ENCODE peak calls at places on chromosome 9, in six cellular contexts. U is body of pancreas, T is thoracic aorta, V is lower lobe of right lung, M is heart right ventricle, K is psoas muscle. W is an unnamed sample. For H3K27me3 and H3K4me1, the result is how much of the 10 kb centered on the place peaks cover.

GRCh38 chr9:976258-976804 is at the start of gene DMRT3:
- DNase-seq in U (no peak), T (no peak), V (no peak), M (no peak), K (no peak), W (no peak)

GRCh38 chr9:8349369-8349768 is 549.8 kb upstream of the DMAC1 start:
- DNase-seq in U (no peak), T (no peak), V (no peak), M (no peak), K (no peak), W (no peak)

GRCh38 chr9:112890106-112891081 is at the start of gene SLC46A2:
- DNase-seq in U (peak), T (no peak), V (peak), M (no peak), K (peak), W (peak)

GRCh38 chr9:28024616-28025147 is 451.4 kb upstream of the C9orf72 start:
- DNase-seq in U (no peak), T (no peak), V (no peak), M (no peak), K (no peak), W (no peak)

GRCh38 chr9:88420227-88420626 is 32.0 kb downstream of the SPIN1 start:
- DNase-seq in U (no peak), T (no peak), V (no peak), M (no peak), K (no peak), W (no peak)

GRCh38 chr9:71921190-71921814 is 9.9 kb downstream of the C9orf85 start:
- DNase-seq in U (no peak), T (no peak), V (no peak), M (no peak), K (no peak), W (no peak)

GRCh38 chr9:101453776-101454570 is 18.4 kb upstream of the ALDOB start:
- DNase-seq in U (no peak), T (no peak), V (no peak), M (no peak), K (no peak), W (no peak)

GRCh38 chr9:33029106-33029788 is 4.2 kb downstream of the DNAJA1 start:
- DNase-seq in U (no peak), T (no peak), V (no peak), M (no peak), K (no peak), W (no peak)

GRCh38 chr9:36082928-36083327 is 46.2 kb downstream of the RECK start:
- DNase-seq in U (no peak), T (no peak), V (no peak), M (no peak), K (no peak), W (no peak)

GRCh38 chr9:35673132-35673997 is at the start of gene CA9:
- DNase-seq in U (peak), T (no peak), V (no peak), M (peak), K (peak), W (peak)

GRCh38 chr9:110753734-110754231 is 85.2 kb downstream of the MUSK start:
- DNase-seq in U (no peak), T (no peak), V (no peak), M (no peak), K (no peak), W (no peak)

GRCh38 chr9:79447760-79448159 is 124.0 kb upstream of the TLE4 start:
- DNase-seq in U (no peak), T (no peak), V (no peak), M (no peak), K (no peak), W (no peak)

GRCh38 chr9:37549527-37549926 is 26.7 kb downstream of the FBXO10 start:
- DNase-seq in U (no peak), T (no peak), V (no peak), M (no peak), K (no peak), W (no peak)

GRCh38 chr9:138024831-138025291 is 147.3 kb downstream of the CACNA1B start:
- DNase-seq in U (no peak), T (no peak), V (peak), M (no peak), K (peak), W (peak)

GRCh38 chr9:119004618-119004990 is 364.6 kb downstream of the BRINP1 start:
- DNase-seq in U (peak), T (peak), V (no peak), M (peak), K (peak), W (peak)

GRCh38 chr9:135680091-135680490 is 17.0 kb downstream of the LCN9 start:
- DNase-seq in U (no peak), T (no peak), V (no peak), M (no peak), K (no peak), W (no peak)

GRCh38 chr9:99059074-99059894 is 45.6 kb upstream of the TGFBR1 start:
- DNase-seq in U (no peak), T (no peak), V (peak), M (peak), K (no peak), W (no peak)

GRCh38 chr9:38713426-38713825 is 6.5 kb downstream of the FAM240B start:
- DNase-seq in U (no peak), T (no peak), V (no peak), M (no peak), K (no peak), W (no peak)

GRCh38 chr9:17942498-17942897 is 363.6 kb downstream of the SH3GL2 start:
- DNase-seq in U (peak), T (no peak), V (no peak), M (no peak), K (no peak), W (no peak)

GRCh38 chr9:13053504-13053903 is 226.0 kb downstream of the MPDZ start:
- DNase-seq in U (no peak), T (no peak), V (no peak), M (no peak), K (no peak), W (no peak)

DNA sequence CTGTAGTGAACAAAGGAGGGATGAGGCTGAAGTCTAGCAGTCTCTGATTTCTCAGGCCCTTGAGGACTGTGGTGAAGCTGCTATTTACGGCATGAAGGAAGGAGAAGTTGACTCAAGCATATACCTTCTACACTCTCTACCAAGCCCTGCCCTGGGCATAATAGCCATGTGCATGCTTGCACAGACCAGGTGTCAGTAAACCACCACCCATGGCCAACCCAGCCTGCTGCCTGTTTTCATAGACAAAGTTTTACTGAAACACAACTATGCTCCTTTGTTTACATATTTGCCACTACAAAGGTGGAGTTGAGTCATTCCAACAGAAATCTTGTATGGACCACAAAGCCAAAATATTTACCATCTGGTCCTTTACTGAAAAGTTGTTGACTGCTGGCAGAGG is 126.9 kb downstream of the PAPPA start:
- DNase-seq in U (no peak), T (no peak), V (no peak), M (no peak), K (no peak), W (no peak)
- H3K27me3 ChIP-seq in U (under half), T (under half), V (under half), M (under half), K (under half), W (under half)

GRCh38 chr9:136827794-136828473 is 14.3 kb upstream of the AJM1 start:
- DNase-seq in U (peak), T (no peak), V (no peak), M (no peak), K (no peak), W (no peak)
- H3K4me1 ChIP-seq in U (under half), T (under half), V (under half), M (under half), K (under half), W (under half)

GRCh38 chr9:19408316-19408692 is 505 bp upstream of the ACER2 start:
- DNase-seq in U (no peak), T (peak), V (no peak), M (peak), K (peak), W (no peak)

GRCh38 chr9:19410195-19410503 is 1.3 kb downstream of the ACER2 start:
- DNase-seq in U (no peak), T (no peak), V (no peak), M (no peak), K (no peak), W (no peak)

GRCh38 chr9:19409406-19410194 is 791 bp downstream of the ACER2 start:
- DNase-seq in U (peak), T (peak), V (no peak), M (peak), K (peak), W (no peak)

GRCh38 chr9:19410594-19410993 is 1.8 kb downstream of the ACER2 start:
- DNase-seq in U (no peak), T (no peak), V (no peak), M (no peak), K (no peak), W (no peak)

DNA sequence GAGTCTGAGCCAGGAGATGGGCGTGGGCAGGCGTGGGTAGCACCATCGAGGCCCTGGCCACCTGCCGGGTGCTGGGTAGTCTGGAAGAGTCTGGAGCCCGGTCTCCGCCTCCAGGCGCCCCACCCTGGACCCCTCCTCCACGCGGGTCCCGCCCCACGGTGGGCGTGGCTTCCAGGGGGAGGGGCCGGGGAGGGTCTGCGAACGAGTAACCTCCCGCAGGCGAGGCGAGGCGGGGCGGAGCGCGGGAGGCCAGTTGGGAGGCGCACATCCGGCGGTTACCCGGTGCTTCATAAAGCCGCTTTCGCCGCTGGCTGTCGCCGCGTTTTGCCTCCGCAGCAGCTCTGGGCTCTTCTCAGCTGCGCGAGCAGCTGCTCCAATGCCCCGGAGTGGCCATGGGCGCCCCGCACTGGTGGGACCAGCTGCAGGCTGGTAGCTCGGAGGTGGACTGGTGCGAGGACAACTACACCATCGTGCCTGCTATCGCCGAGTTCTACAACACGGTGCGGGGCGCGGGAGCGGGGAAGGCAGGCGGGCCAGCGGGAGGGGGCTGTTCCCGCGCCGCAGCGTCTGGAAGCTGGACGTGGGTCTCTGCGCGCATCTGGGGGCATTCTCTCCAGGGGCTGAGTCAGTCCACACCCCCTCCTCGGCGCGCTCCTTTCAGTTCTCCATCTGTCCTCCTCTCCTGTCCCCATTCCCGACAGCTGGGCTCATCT is at the start of gene ACER2:
- DNase-seq in U (peak), T (peak), V (peak), M (peak), K (peak), W (peak)
- H3K27ac ChIP-seq in U (peak), T (peak), V (peak), M (peak), K (peak), W (peak)

GRCh38 chr9:105963700-105964099 is 269.4 kb downstream of the TMEM38B start:
- DNase-seq in U (no peak), T (no peak), V (no peak), M (no peak), K (no peak), W (no peak)

GRCh38 chr9:105967798-105968197 is 273.5 kb downstream of the TMEM38B start:
- DNase-seq in U (no peak), T (no peak), V (no peak), M (no peak), K (no peak), W (no peak)

GRCh38 chr9:105968811-105969466 is 274.6 kb downstream of the TMEM38B start:
- DNase-seq in U (no peak), T (no peak), V (no peak), M (no peak), K (no peak), W (no peak)

GRCh38 chr9:105959491-105959890 is 265.1 kb downstream of the TMEM38B start:
- DNase-seq in U (no peak), T (no peak), V (no peak), M (no peak), K (no peak), W (no peak)

GRCh38 chr9:105964171-105964570 is 269.8 kb downstream of the TMEM38B start:
- DNase-seq in U (no peak), T (no peak), V (no peak), M (no peak), K (no peak), W (no peak)
- H3K27me3 ChIP-seq in U (under half), T (under half), V (under half), M (under half), K (under half), W (under half)

GRCh38 chr9:93024986-93025630 is 33.4 kb upstream of the SUSD3 start:
- DNase-seq in U (no peak), T (no peak), V (no peak), M (no peak), K (no peak), W (no peak)
- H3K4me1 ChIP-seq in U (under half), T (under half), V (under half), M (under half), K (under half), W (under half)

DNA sequence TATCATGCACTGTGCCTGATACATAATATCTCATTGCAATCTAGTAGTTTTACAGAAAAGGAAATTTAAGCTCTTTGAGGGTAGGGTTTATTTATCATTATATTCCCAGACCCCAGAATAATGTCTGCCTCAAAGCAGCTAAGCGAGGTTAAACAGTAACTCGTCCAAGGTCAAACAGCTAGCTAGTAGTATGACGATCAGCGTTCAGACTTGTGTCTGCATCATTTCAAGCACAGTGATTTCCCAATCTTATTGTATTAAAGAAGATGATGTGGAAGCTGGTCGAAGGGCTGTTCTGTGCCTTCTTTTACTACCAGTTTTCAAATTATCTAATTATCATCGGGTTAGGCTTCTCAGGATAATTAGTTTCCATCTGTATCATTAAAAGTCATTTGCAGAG is 55.1 kb upstream of the NFIB start:
- DNase-seq in U (no peak), T (no peak), V (no peak), M (no peak), K (no peak), W (no peak)
- H3K27ac ChIP-seq in U (no peak), T (no peak), V (no peak), M (no peak), K (no peak), W (no peak)

DNA sequence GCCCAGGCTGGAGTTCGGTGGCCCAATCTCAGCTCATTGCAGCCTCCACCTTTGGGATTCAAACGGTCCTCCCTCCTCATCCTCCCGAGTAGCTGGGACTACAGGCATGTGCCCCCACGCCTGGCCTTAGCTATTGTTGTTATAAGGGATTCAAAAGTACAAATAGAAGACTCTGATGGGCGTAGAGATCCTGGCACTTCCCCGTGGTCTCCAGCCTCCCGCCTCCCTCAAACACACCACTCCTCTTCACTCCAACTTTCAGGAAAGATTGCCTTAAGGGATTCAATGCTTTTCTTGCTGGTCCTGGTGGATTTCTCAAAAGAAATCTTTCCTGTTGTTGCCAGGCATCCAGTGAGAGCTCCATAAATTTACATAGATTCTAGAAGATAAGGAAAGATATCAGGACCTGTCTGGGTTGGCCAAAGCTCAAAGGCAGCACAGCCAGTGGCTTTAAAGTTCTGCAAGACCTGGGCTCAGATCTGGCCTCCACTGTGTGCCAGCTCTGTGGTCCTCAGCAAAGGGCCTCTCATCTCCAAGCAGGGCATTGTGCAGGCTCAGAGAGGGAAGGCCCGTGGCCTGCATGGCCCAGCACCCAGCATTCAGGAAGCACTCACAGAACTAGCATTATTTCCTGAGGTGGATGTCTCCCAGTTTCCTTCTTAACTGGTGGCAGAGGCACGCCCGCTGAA is 1.1 kb downstream of the AIF1L start:
- DNase-seq in U (no peak), T (no peak), V (no peak), M (no peak), K (no peak), W (no peak)
- H3K27me3 ChIP-seq in U (under half), T (under half), V (under half), M (under half), K (under half), W (half or more)

GRCh38 chr9:125655074-125655633 is 51.9 kb downstream of the MAPKAP1 start:
- DNase-seq in U (no peak), T (no peak), V (no peak), M (no peak), K (no peak), W (no peak)
- H3K4me1 ChIP-seq in U (under half), T (under half), V (under half), M (under half), K (under half), W (under half)

GRCh38 chr9:123656565-123656964 is 273.4 kb downstream of the DENND1A start:
- DNase-seq in U (no peak), T (no peak), V (no peak), M (no peak), K (no peak), W (no peak)

GRCh38 chr9:123654647-123655637 is 275.0 kb downstream of the DENND1A start:
- DNase-seq in U (no peak), T (no peak), V (no peak), M (no peak), K (no peak), W (no peak)

GRCh38 chr9:123654218-123654617 is 275.7 kb downstream of the DENND1A start:
- DNase-seq in U (no peak), T (no peak), V (no peak), M (no peak), K (no peak), W (no peak)

GRCh38 chr9:123657099-123657498 is 272.8 kb downstream of the DENND1A start:
- DNase-seq in U (no peak), T (no peak), V (no peak), M (no peak), K (no peak), W (no peak)

DNA sequence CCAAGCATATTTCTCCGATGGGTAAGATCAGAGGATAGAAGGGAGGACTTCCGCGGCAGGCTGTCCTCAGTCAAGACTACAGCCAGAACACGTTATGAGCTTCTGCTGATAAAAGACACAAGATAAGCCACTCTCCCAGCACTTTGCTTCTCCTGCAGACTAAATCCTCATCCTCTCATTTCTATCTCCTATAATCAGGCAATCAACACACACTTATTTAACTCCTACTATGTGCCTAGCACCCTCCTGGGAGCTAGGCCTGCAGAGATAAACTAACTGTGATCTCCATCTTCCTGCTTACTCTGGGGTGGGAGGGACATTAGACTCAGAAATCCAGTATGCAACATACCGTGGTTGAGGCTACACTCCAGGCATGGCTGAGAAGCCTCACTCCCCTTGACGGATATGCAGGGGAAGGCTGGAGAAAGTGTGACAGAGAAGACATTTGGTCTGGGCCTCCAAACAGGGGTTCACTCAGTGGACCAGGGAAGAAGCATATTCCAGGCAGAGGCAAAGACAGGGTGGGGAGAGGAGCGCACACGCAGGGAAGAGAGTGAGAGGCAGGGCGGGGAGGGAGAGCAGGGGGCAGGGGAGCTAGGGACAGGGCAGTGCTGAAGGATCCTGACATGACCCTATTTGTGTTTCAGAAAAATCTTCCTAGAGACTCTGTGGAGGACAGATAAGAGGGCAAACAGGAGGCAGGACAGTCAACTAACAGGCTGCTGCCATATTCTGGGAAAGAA is 274.1 kb downstream of the DENND1A start:
- DNase-seq in U (no peak), T (no peak), V (no peak), M (no peak), K (no peak), W (no peak)
- H3K27ac ChIP-seq in U (no peak), T (no peak), V (no peak), M (no peak), K (no peak), W (no peak)